ENCODE peak calls at places on chromosomes 16 and 17, in four cellular contexts. One of them, this sample, is unnamed.
A peak's percentile ranks its signal among the peaks of the same experiment; 100 is the strongest.

GRCh38 chr17:78818932-78819331 is 21.7 kb downstream of the USP36 start:
- DNase-seq in neural progenitor cell: no peak
- DNase-seq in NAMALWA: no peak
- DNase-seq in foreskin keratinocyte: no peak
- DNase-seq in this sample: no peak

GRCh38 chr16:12570046-12570618 is 233.6 kb downstream of the CPPED1 start:
- DNase-seq in foreskin keratinocyte: no peak
- DNase-seq in neural progenitor cell: no peak
- DNase-seq in NAMALWA: no peak
- DNase-seq in this sample: no peak

GRCh38 chr16:12546918-12547607 is 256.6 kb downstream of the CPPED1 start:
- DNase-seq in foreskin keratinocyte: no peak
- DNase-seq in neural progenitor cell: no peak
- DNase-seq in NAMALWA: peak; percentile 48
- DNase-seq in this sample: peak; percentile 87

GRCh38 chr16:66400503-66401380 is 26.4 kb upstream of the BEAN1 start:
- DNase-seq in foreskin keratinocyte: no peak
- DNase-seq in neural progenitor cell: no peak
- DNase-seq in NAMALWA: no peak
- DNase-seq in this sample: no peak

GRCh38 chr17:63140255-63140654 is 174.2 kb downstream of the TANC2 start:
- DNase-seq in NAMALWA: peak; percentile 94
- DNase-seq in foreskin keratinocyte: peak; percentile 10
- DNase-seq in neural progenitor cell: no peak
- DNase-seq in this sample: peak; percentile 61

GRCh38 chr17:57971572-57971971 is 16.4 kb upstream of the CUEDC1 start:
- DNase-seq in neural progenitor cell: no peak
- DNase-seq in NAMALWA: no peak
- DNase-seq in foreskin keratinocyte: no peak
- DNase-seq in this sample: no peak

GRCh38 chr16:82331974-82332750 is 162.1 kb upstream of the MPHOSPH6 start:
- DNase-seq in foreskin keratinocyte: no peak
- DNase-seq in neural progenitor cell: no peak
- DNase-seq in NAMALWA: no peak
- DNase-seq in this sample: no peak

GRCh38 chr17:30333503-30334240 is at the start of gene TMIGD1:
- DNase-seq in foreskin keratinocyte: peak; percentile 57
- DNase-seq in NAMALWA: no peak
- DNase-seq in neural progenitor cell: no peak
- DNase-seq in this sample: no peak

GRCh38 chr17:47257651-47258339 is 4.2 kb downstream of the ITGB3 start:
- DNase-seq in neural progenitor cell: no peak
- DNase-seq in NAMALWA: no peak
- DNase-seq in foreskin keratinocyte: peak; percentile 70
- DNase-seq in this sample: no peak

GRCh38 chr16:972316-973002 is 1.7 kb upstream of the LMF1 start:
- DNase-seq in NAMALWA: no peak
- DNase-seq in neural progenitor cell: peak; percentile 85
- DNase-seq in foreskin keratinocyte: no peak
- DNase-seq in this sample: no peak

GRCh38 chr16:11586375-11586855 is 304 bp downstream of the LITAF start:
- DNase-seq in foreskin keratinocyte: no peak
- DNase-seq in NAMALWA: no peak
- DNase-seq in neural progenitor cell: no peak
- DNase-seq in this sample: peak; percentile 46

GRCh38 chr16:27337024-27337423 is 23.2 kb downstream of the IL4R start:
- DNase-seq in neural progenitor cell: no peak
- DNase-seq in NAMALWA: no peak
- DNase-seq in foreskin keratinocyte: no peak
- DNase-seq in this sample: no peak

GRCh38 chr17:80277751-80278671 is 17.4 kb downstream of the RNF213 start:
- DNase-seq in foreskin keratinocyte: no peak
- DNase-seq in neural progenitor cell: no peak
- DNase-seq in NAMALWA: no peak
- DNase-seq in this sample: no peak

GRCh38 chr17:81518785-81519283 is 6.2 kb upstream of the ACTG1 start:
- DNase-seq in foreskin keratinocyte: peak; percentile 31
- DNase-seq in neural progenitor cell: peak; percentile 48
- DNase-seq in NAMALWA: no peak
- DNase-seq in this sample: peak; percentile 79

GRCh38 chr16:30472328-30472942 is at the start of gene ITGAL:
- DNase-seq in NAMALWA: peak; percentile 70
- DNase-seq in neural progenitor cell: no peak
- DNase-seq in foreskin keratinocyte: no peak
- DNase-seq in this sample: peak; percentile 95

GRCh38 chr16:14194706-14195105 is 123.6 kb downstream of the MRTFB start:
- DNase-seq in foreskin keratinocyte: no peak
- DNase-seq in NAMALWA: no peak
- DNase-seq in neural progenitor cell: no peak
- DNase-seq in this sample: no peak

GRCh38 chr16:4175849-4176248 is 59.6 kb upstream of the ADCY9 start:
- DNase-seq in foreskin keratinocyte: no peak
- DNase-seq in neural progenitor cell: no peak
- DNase-seq in NAMALWA: no peak
- DNase-seq in this sample: no peak

GRCh38 chr16:23835390-23836077 is at the start of gene PRKCB:
- DNase-seq in NAMALWA: peak; percentile 92
- DNase-seq in foreskin keratinocyte: peak; percentile 22
- DNase-seq in neural progenitor cell: peak; percentile 98
- DNase-seq in this sample: peak; percentile 92

GRCh38 chr16:90007015-90007414 is 12.2 kb downstream of the DBNDD1 start:
- DNase-seq in neural progenitor cell: no peak
- DNase-seq in NAMALWA: no peak
- DNase-seq in foreskin keratinocyte: no peak
- DNase-seq in this sample: no peak

GRCh38 chr17:55859518-55859917 is 108.7 kb downstream of the PCTP start:
- DNase-seq in foreskin keratinocyte: no peak
- DNase-seq in NAMALWA: no peak
- DNase-seq in neural progenitor cell: no peak
- DNase-seq in this sample: no peak

GRCh38 chr17:33459078-33459940 is 166.2 kb upstream of the ASIC2 start:
- DNase-seq in NAMALWA: no peak
- DNase-seq in foreskin keratinocyte: no peak
- DNase-seq in neural progenitor cell: no peak
- DNase-seq in this sample: peak; percentile 77

GRCh38 chr16:82963653-82964052 is 336.9 kb downstream of the CDH13 start:
- DNase-seq in neural progenitor cell: no peak
- DNase-seq in NAMALWA: no peak
- DNase-seq in foreskin keratinocyte: no peak
- DNase-seq in this sample: no peak

GRCh38 chr17:19494961-19495806 is 38.5 kb upstream of the SLC47A1 start:
- DNase-seq in foreskin keratinocyte: no peak
- DNase-seq in neural progenitor cell: no peak
- DNase-seq in NAMALWA: no peak
- DNase-seq in this sample: no peak

GRCh38 chr17:29376667-29377268 is 13.4 kb upstream of the TAOK1 start:
- DNase-seq in neural progenitor cell: peak; percentile 81
- DNase-seq in foreskin keratinocyte: peak; percentile 46
- DNase-seq in NAMALWA: no peak
- DNase-seq in this sample: no peak

GRCh38 chr16:648786-649589 is at the start of gene WDR90:
- DNase-seq in neural progenitor cell: peak; percentile 96
- DNase-seq in NAMALWA: peak; percentile 94
- DNase-seq in foreskin keratinocyte: peak; percentile 80
- DNase-seq in this sample: peak; percentile 94

GRCh38 chr16:9027070-9027799 is 63.5 kb upstream of the USP7 start:
- DNase-seq in foreskin keratinocyte: peak; percentile 52
- DNase-seq in neural progenitor cell: no peak
- DNase-seq in NAMALWA: no peak
- DNase-seq in this sample: no peak

GRCh38 chr16:51648521-51648920 is 497.5 kb upstream of the SALL1 start:
- DNase-seq in NAMALWA: no peak
- DNase-seq in foreskin keratinocyte: no peak
- DNase-seq in neural progenitor cell: no peak
- DNase-seq in this sample: no peak

GRCh38 chr17:49914096-49914490 is 54.9 kb upstream of the DLX4 start:
- DNase-seq in neural progenitor cell: peak; percentile 60
- DNase-seq in NAMALWA: no peak
- DNase-seq in foreskin keratinocyte: no peak
- DNase-seq in this sample: no peak

GRCh38 chr16:69089091-69089912 is 16.2 kb upstream of the HAS3 start:
- DNase-seq in neural progenitor cell: peak; percentile 59
- DNase-seq in foreskin keratinocyte: peak; percentile 44
- DNase-seq in NAMALWA: no peak
- DNase-seq in this sample: peak; percentile 82

GRCh38 chr17:38693700-38694329 is 11.3 kb upstream of the MLLT6 start:
- DNase-seq in foreskin keratinocyte: no peak
- DNase-seq in NAMALWA: no peak
- DNase-seq in neural progenitor cell: no peak
- DNase-seq in this sample: no peak

GRCh38 chr16:49856741-49857330 is 924 bp upstream of the ZNF423 start:
- DNase-seq in neural progenitor cell: peak; percentile 93
- DNase-seq in NAMALWA: no peak
- DNase-seq in foreskin keratinocyte: peak; percentile 62
- DNase-seq in this sample: peak; percentile 51